ENCODE peak calls at places on chromosomes 7 and 10, in five cellular contexts. V is adrenal gland; F is CD4-positive, alpha-beta T cell; T is sigmoid colon; W is GDM1. S is an unnamed sample.

GRCh38 chr10:73956476-73957338 is 41.2 kb upstream of the VCL start:
- DNase-seq in V (no peak), F (no peak), T (no peak), W (peak; percentile 87), S (peak; percentile 58)

GRCh38 chr10:97974108-97974507 is 56.3 kb downstream of the CRTAC1 start:
- DNase-seq in V (no peak), F (no peak), T (no peak), W (no peak), S (no peak)

GRCh38 chr7:84232653-84233052 is 38.1 kb upstream of the SEMA3A start:
- DNase-seq in V (no peak), F (no peak), T (no peak), W (no peak), S (no peak)

GRCh38 chr7:151575471-151575870 is 55.8 kb upstream of the RHEB start:
- DNase-seq in V (no peak), F (no peak), T (no peak), W (no peak), S (no peak)

GRCh38 chr7:155738104-155738503 is 74.2 kb downstream of the SHH start:
- DNase-seq in V (no peak), F (no peak), T (peak; percentile 36), W (no peak), S (no peak)

GRCh38 chr7:138527746-138528223 is 67.7 kb downstream of the TRIM24 start:
- DNase-seq in V (peak; percentile 84), F (no peak), T (no peak), W (no peak), S (no peak)

GRCh38 chr7:78702770-78703169 is 750.7 kb downstream of the MAGI2 start:
- DNase-seq in V (no peak), F (no peak), T (no peak), W (no peak), S (no peak)

GRCh38 chr10:50579491-50580259 is 44.1 kb downstream of the SGMS1 start:
- DNase-seq in V (no peak), F (no peak), T (no peak), W (no peak), S (no peak)

GRCh38 chr7:138207555-138207971 is 131.3 kb downstream of the AKR1D1 start:
- DNase-seq in V (no peak), F (no peak), T (no peak), W (no peak), S (no peak)

GRCh38 chr7:1366801-1367405 is 92.4 kb downstream of the MICALL2 start:
- DNase-seq in V (no peak), F (no peak), T (no peak), W (no peak), S (no peak)

GRCh38 chr10:79562135-79562756 is 2.0 kb upstream of the SFTPA2 start:
- DNase-seq in V (peak; percentile 73), F (peak; percentile 38), T (no peak), W (no peak), S (peak; percentile 41)

GRCh38 chr7:4527988-4528641 is 154.0 kb upstream of the FOXK1 start:
- DNase-seq in V (peak; percentile 1), F (no peak), T (no peak), W (no peak), S (no peak)

GRCh38 chr10:87652261-87652660 is 7.4 kb upstream of the PAPSS2 start:
- DNase-seq in V (no peak), F (no peak), T (no peak), W (no peak), S (no peak)

GRCh38 chr10:44180321-44181154 is 204.4 kb downstream of the CXCL12 start:
- DNase-seq in V (no peak), F (no peak), T (peak; percentile 88), W (no peak), S (no peak)

GRCh38 chr10:77371848-77372247 is 265.8 kb downstream of the KCNMA1 start:
- DNase-seq in V (no peak), F (no peak), T (no peak), W (no peak), S (no peak)

GRCh38 chr10:131126321-131127121 is 185.0 kb downstream of the TCERG1L start:
- DNase-seq in V (no peak), F (no peak), T (no peak), W (no peak), S (no peak)

GRCh38 chr7:68770649-68771048 is 827.6 kb upstream of the AUTS2 start:
- DNase-seq in V (peak; percentile 56), F (no peak), T (no peak), W (no peak), S (no peak)

GRCh38 chr10:50600286-50600685 is 23.5 kb downstream of the SGMS1 start:
- DNase-seq in V (no peak), F (no peak), T (no peak), W (no peak), S (no peak)

GRCh38 chr10:25483999-25484398 is 309.2 kb downstream of the GPR158 start:
- DNase-seq in V (no peak), F (no peak), T (no peak), W (no peak), S (no peak)

GRCh38 chr7:134709197-134709596 is 62.5 kb downstream of the BPGM start:
- DNase-seq in V (no peak), F (no peak), T (no peak), W (no peak), S (no peak)

GRCh38 chr7:85554294-85554877 is 367.5 kb upstream of the SEMA3D start:
- DNase-seq in V (peak; percentile 36), F (no peak), T (no peak), W (peak; percentile 49), S (peak; percentile 1)

GRCh38 chr10:90413196-90413595 is 444.6 kb downstream of the HTR7 start:
- DNase-seq in V (no peak), F (no peak), T (no peak), W (no peak), S (no peak)

GRCh38 chr10:49594594-49594993 is 15.5 kb upstream of the SLC18A3 start:
- DNase-seq in V (peak; percentile 72), F (no peak), T (no peak), W (peak; percentile 3), S (no peak)

GRCh38 chr10:114825513-114826253 is 4.1 kb downstream of the FHIP2A start:
- DNase-seq in V (peak; percentile 43), F (no peak), T (no peak), W (no peak), S (no peak)

GRCh38 chr10:60733189-60733815 is 45.0 kb upstream of the CDK1 start:
- DNase-seq in V (peak; percentile 16), F (peak; percentile 50), T (no peak), W (no peak), S (peak; percentile 16)

S was measured in stimulated activated naive B cell treated with anti-CD40 and anti-IgM and Interleukin-4, amounts not matched to agents 10 μg/mL and 1 μg/mL and 100 μg/mL, for 72 hours.